ENCODE peak calls at places on chromosome 10, in ten cellular contexts. N is WTC11, T is nephron progenitor cell, E is lower lobe of right lung, X is astrocyte of the spinal cord, F is heart right ventricle, C is GM12865, Y is HFF-Myc, V is mesothelial cell of epicardium, H is K562. R is an unnamed sample.
A peak's percentile ranks its signal among the peaks of the same experiment; 100 is the strongest.

GRCh38 chr10:1736972-1737221 is 428 bp downstream of the ADARB2 start:
- DNase-seq in N (no peak), T (no peak), E (no peak), X (no peak), F (no peak), C (no peak), Y (no peak), V (no peak), H (no peak), R (no peak)

GRCh38 chr10:97499561-97500296 is 1.0 kb downstream of the UBTD1 start:
- DNase-seq in N (no peak), T (peak; percentile 60), E (peak; percentile 81), X (peak; percentile 61), F (peak; percentile 74), C (no peak), Y (no peak), V (no peak), H (no peak), R (no peak)

GRCh38 chr10:97463363-97464132 is 17.6 kb downstream of the ZDHHC16 start:
- DNase-seq in N (peak; percentile 52), T (peak; percentile 39), E (no peak), X (peak; percentile 43), F (no peak), C (peak; percentile 51), Y (peak; percentile 81), V (no peak), H (peak; percentile 41), R (peak; percentile 58)

GRCh38 chr10:86851329-86852207 is 95.1 kb downstream of the BMPR1A start:
- DNase-seq in N (no peak), T (no peak), E (no peak), X (peak; percentile 46), F (no peak), C (no peak), Y (no peak), V (no peak), H (no peak), R (no peak)

GRCh38 chr10:10092581-10092980 is 925.1 kb upstream of the CELF2 start:
- DNase-seq in N (peak; percentile 11), T (peak; percentile 5), E (no peak), X (peak; percentile 6), F (peak; percentile 29), C (no peak), Y (no peak), V (no peak), H (no peak), R (no peak)

GRCh38 chr10:61742812-61743211 is 80.1 kb downstream of the CABCOCO1 start:
- DNase-seq in N (no peak), T (no peak), E (no peak), X (no peak), F (no peak), C (no peak), Y (no peak), V (no peak), H (no peak), R (no peak)

GRCh38 chr10:131831561-131831960 is 69.2 kb upstream of the PPP2R2D start:
- DNase-seq in N (peak; percentile 13), T (no peak), E (peak; percentile 41), X (no peak), F (no peak), C (no peak), Y (no peak), V (peak; percentile 16), H (no peak), R (no peak)

GRCh38 chr10:91977501-91977900 is 53.9 kb downstream of the BTAF1 start:
- DNase-seq in N (no peak), T (no peak), E (no peak), X (no peak), F (no peak), C (no peak), Y (no peak), V (no peak), H (no peak), R (no peak)

GRCh38 chr10:55858730-55859129 is 502.3 kb downstream of the ZWINT start:
- DNase-seq in N (no peak), T (no peak), E (no peak), X (no peak), F (no peak), C (no peak), Y (no peak), V (no peak), H (no peak), R (no peak)

GRCh38 chr10:10627414-10627813 is 390.3 kb upstream of the CELF2 start:
- DNase-seq in N (no peak), T (no peak), E (no peak), X (no peak), F (no peak), C (no peak), Y (no peak), V (no peak), H (no peak), R (no peak)

GRCh38 chr10:122499491-122499941 is 38.2 kb downstream of the HTRA1 start:
- DNase-seq in N (no peak), T (no peak), E (no peak), X (peak; percentile 73), F (no peak), C (no peak), Y (no peak), V (no peak), H (no peak), R (no peak)

GRCh38 chr10:23702977-23703414 is 264.1 kb downstream of the OTUD1 start:
- DNase-seq in N (peak; percentile 76), T (peak; percentile 65), E (peak; percentile 52), X (peak; percentile 22), F (no peak), C (peak; percentile 74), Y (peak; percentile 16), V (no peak), H (peak; percentile 23), R (peak; percentile 34)

GRCh38 chr10:26879744-26880143 is 19.0 kb upstream of the ABI1 start:
- DNase-seq in N (no peak), T (no peak), E (peak; percentile 81), X (no peak), F (peak; percentile 17), C (no peak), Y (no peak), V (no peak), H (no peak), R (no peak)

GRCh38 chr10:132283604-132284382 is 24.0 kb downstream of the STK32C start:
- DNase-seq in N (no peak), T (no peak), E (peak; percentile 39), X (no peak), F (no peak), C (no peak), Y (no peak), V (no peak), H (no peak), R (no peak)

GRCh38 chr10:93837783-93838677 is 55.7 kb upstream of the SLC35G1 start:
- DNase-seq in N (no peak), T (no peak), E (no peak), X (no peak), F (no peak), C (no peak), Y (no peak), V (no peak), H (no peak), R (no peak)

GRCh38 chr10:31675726-31676125 is 252.9 kb downstream of the ARHGAP12 start:
- DNase-seq in N (no peak), T (no peak), E (no peak), X (no peak), F (no peak), C (no peak), Y (no peak), V (no peak), H (no peak), R (no peak)

GRCh38 chr10:97515260-97515978 is 16.7 kb downstream of the UBTD1 start:
- DNase-seq in N (no peak), T (no peak), E (no peak), X (no peak), F (no peak), C (no peak), Y (no peak), V (no peak), H (no peak), R (no peak)

GRCh38 chr10:69092959-69093850 is 5.3 kb downstream of the SRGN start:
- DNase-seq in N (peak; percentile 74), T (peak; percentile 71), E (peak; percentile 58), X (peak; percentile 87), F (peak; percentile 16), C (peak; percentile 91), Y (peak; percentile 72), V (peak; percentile 23), H (peak; percentile 83), R (peak; percentile 59)
- TF ChIP-seq CTCF in N (peak; percentile 58), T (peak; percentile 86), E (peak; percentile 77), X (peak; percentile 62), F (peak; percentile 87), C (peak; percentile 60), Y (peak; percentile 61), V (peak; percentile 60), H (peak; percentile 80), R (peak; percentile 59)

GRCh38 chr10:18651324-18652007 is at the start of gene NSUN6:
- DNase-seq in N (peak; percentile 91), T (peak; percentile 88), E (peak; percentile 93), X (peak; percentile 87), F (peak; percentile 89), C (peak; percentile 94), Y (peak; percentile 60), V (peak; percentile 81), H (peak; percentile 88), R (peak; percentile 81)
- TF ChIP-seq CTCF in N (no peak), T (no peak), E (no peak), X (no peak), F (peak; percentile 45), C (no peak), Y (no peak), V (no peak), H (no peak), R (no peak)

DNA sequence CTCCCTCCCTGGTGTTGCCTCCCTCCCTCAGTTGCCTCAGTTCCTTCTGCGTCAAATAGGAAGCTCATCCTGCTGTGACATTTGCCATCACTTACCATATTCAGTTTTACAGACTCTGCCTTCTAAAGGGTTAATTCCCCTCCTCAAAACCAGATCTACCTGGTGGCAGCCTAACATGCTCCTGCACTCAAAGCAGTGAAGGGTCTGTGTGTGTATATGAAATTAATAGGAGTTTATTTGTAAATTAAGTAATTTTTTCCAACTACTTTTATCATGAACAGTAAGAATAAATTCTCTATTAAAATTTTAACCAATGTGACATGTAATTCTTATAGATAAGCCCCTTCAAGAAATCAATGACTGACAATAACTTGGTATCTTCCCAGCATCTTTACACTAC is 158.6 kb upstream of the INSYN2A start:
- DNase-seq in N (no peak), T (no peak), E (no peak), X (peak; percentile 30), F (no peak), C (no peak), Y (no peak), V (no peak), H (no peak), R (no peak)
- TF ChIP-seq CTCF in N (peak; percentile 26), T (peak; percentile 26), E (peak; percentile 15), X (peak; percentile 70), F (no peak), C (no peak), Y (peak; percentile 42), V (no peak), H (no peak), R (no peak)

DNA sequence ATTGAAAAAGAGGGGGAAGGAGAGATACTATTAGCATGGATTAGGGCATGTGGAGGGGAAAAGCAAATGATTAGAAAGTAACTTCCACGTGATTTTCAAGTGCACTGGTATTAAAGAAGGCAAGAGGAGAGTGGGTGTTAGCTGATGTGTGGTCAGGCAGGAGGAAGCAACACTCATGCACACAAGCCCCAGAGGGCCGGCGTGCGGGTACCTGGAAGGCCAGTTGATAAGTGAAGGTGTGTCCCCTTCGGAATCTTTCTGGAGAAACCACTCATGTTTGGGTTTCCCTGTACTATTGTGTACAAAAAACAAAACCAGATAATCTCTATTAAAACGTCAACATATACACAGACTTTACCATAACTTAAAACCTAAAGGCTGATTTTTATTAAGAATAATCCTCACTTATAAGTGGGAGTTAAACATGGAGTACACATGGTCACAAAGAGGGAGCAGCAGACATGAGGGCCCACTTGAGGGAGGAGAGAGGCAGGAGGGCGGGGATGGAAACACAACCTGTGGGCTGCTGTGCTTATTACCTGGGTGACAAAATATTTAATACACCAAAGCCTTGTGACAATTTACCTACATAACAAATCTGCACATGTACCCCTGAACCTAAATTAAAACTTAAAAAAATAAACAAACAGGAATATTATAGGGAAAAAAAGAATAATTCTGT is 98.9 kb downstream of the SVIL start:
- DNase-seq in N (no peak), T (no peak), E (peak; percentile 72), X (no peak), F (no peak), C (no peak), Y (no peak), V (no peak), H (no peak), R (no peak)
- TF ChIP-seq CTCF in N (peak; percentile 32), T (no peak), E (no peak), X (no peak), F (no peak), C (no peak), Y (no peak), V (no peak), H (no peak), R (no peak)